ENCODE peak calls at places on chromosomes 16 and 17, in seven cellular contexts. D is PC-9, H is mammary epithelial cell, X is HCT116, T is A549, N is GM23248, Y is neuronal stem cell. L is an unnamed sample.

GRCh38 chr17:83106913-83107655 is 27.7 kb downstream of the METRNL start:
- DNase-seq in X (no peak), H (no peak), T (no peak), D (no peak), Y (no peak), N (peak; percentile 64), L (no peak)

GRCh38 chr16:86662740-86663139 is 84.4 kb downstream of the FOXL1 start:
- DNase-seq in H (no peak), T (no peak), D (no peak), X (no peak), Y (no peak), N (no peak), L (no peak)

GRCh38 chr17:82080048-82080788 is 14.6 kb upstream of the DUS1L start:
- DNase-seq in H (no peak), Y (no peak), N (no peak), T (no peak), X (no peak), D (no peak), L (no peak)

GRCh38 chr17:58250344-58251011 is 12.1 kb downstream of the LPO start:
- DNase-seq in Y (no peak), D (no peak), T (no peak), N (no peak), H (no peak), X (no peak), L (no peak)

GRCh38 chr16:10519929-10520868 is 60.2 kb downstream of the EMP2 start:
- DNase-seq in H (no peak), D (no peak), N (no peak), Y (no peak), T (peak; percentile 70), X (no peak), L (no peak)

GRCh38 chr17:46742539-46743270 is 75.8 kb downstream of the WNT3 start:
- DNase-seq in D (peak; percentile 73), N (peak; percentile 98), X (peak; percentile 57), Y (no peak), T (peak; percentile 84), H (peak; percentile 87), L (peak; percentile 87)

GRCh38 chr16:64858076-64858475 is 263.8 kb downstream of the CDH11 start:
- DNase-seq in H (no peak), N (peak; percentile 72), D (no peak), Y (no peak), T (no peak), X (no peak), L (no peak)

GRCh38 chr17:62688398-62689140 is 61.1 kb downstream of the MRC2 start:
- DNase-seq in X (no peak), H (no peak), T (no peak), N (no peak), Y (no peak), D (no peak), L (no peak)

GRCh38 chr16:495127-495748 is 32.3 kb upstream of the CAPN15 start:
- DNase-seq in N (peak; percentile 58), X (no peak), T (peak; percentile 72), Y (no peak), D (peak; percentile 47), H (peak; percentile 15), L (peak; percentile 54)

GRCh38 chr16:3825103-3825502 is 55.4 kb downstream of the CREBBP start:
- DNase-seq in N (peak; percentile 76), Y (no peak), X (no peak), D (peak; percentile 37), T (no peak), H (peak; percentile 35), L (no peak)

GRCh38 chr16:879461-879861 is 78.9 kb upstream of the GNG13 start:
- DNase-seq in N (no peak), T (no peak), D (no peak), Y (no peak), X (no peak), H (no peak), L (no peak)

GRCh38 chr16:49671325-49671724 is 184.6 kb downstream of the ZNF423 start:
- DNase-seq in Y (no peak), X (no peak), D (no peak), H (no peak), N (no peak), T (no peak), L (no peak)

GRCh38 chr17:49742256-49742655 is 21.7 kb downstream of the FAM117A start:
- DNase-seq in X (no peak), N (no peak), Y (no peak), T (no peak), D (no peak), H (no peak), L (no peak)
- H3K4me2 ChIP-seq in X (no peak overlapping the region), N (no peak overlapping the region), Y (no peak overlapping the region), T (no peak overlapping the region), D (no peak overlapping the region), H (peak overlapping the region; percentile 22), L (no peak overlapping the region)

GRCh38 chr17:31803494-31804213 is 55.4 kb downstream of the COPRS start:
- DNase-seq in T (peak; percentile 72), D (no peak), Y (no peak), X (no peak), N (no peak), H (no peak), L (peak; percentile 76)

GRCh38 chr17:31807846-31808245 is 51.2 kb downstream of the COPRS start:
- DNase-seq in Y (no peak), H (no peak), D (no peak), X (no peak), T (no peak), N (peak; percentile 43), L (no peak)

GRCh38 chr17:31798205-31798724 is 60.8 kb downstream of the COPRS start:
- DNase-seq in X (no peak), T (no peak), Y (no peak), D (no peak), H (no peak), N (no peak), L (peak; percentile 16)

DNA sequence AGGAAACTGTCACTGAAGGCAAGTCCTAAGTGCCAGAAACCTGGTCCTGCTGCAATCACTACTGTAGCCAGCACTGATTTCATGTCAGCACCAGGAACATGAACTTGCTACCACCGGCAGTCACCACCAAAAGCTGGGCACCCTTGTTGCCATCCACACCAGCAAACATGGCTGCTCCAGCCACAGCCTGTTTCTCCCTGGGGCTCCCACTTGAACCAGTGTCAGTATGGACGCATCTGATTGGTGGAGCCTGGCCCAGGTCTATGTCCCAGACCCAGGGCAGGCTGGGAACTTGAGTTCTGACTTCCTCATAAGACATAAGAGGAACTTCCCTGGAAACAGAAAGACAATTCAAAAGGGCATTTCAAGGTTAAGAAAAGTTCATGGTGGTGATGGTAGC is 56.5 kb downstream of the COPRS start:
- DNase-seq in N (no peak), X (peak; percentile 31), D (no peak), T (peak; percentile 54), H (no peak), Y (no peak), L (no peak)
- H3K4me2 ChIP-seq in N (no peak overlapping the region), X (no peak overlapping the region), D (no peak overlapping the region), T (no peak overlapping the region), H (no peak overlapping the region), Y (no peak overlapping the region), L (no peak overlapping the region)

GRCh38 chr17:63963123-63963522 is 9.6 kb downstream of the SCN4A start:
- DNase-seq in H (no peak), Y (no peak), T (no peak), X (no peak), N (no peak), D (no peak), L (no peak)
- H3K4me2 ChIP-seq in H (no peak overlapping the region), Y (no peak overlapping the region), T (no peak overlapping the region), X (no peak overlapping the region), N (no peak overlapping the region), D (no peak overlapping the region), L (no peak overlapping the region)

GRCh38 chr16:67393790-67394270 is 532 bp upstream of the TPPP3 start:
- DNase-seq in D (no peak), H (no peak), Y (no peak), N (no peak), T (no peak), X (no peak), L (no peak)
- H3K4me2 ChIP-seq in D (peak overlapping the region; percentile 50), H (peak overlapping the region; percentile 29), Y (peak overlapping the region; percentile 75), N (peak overlapping the region; percentile 61), T (peak overlapping the region; percentile 92), X (no peak overlapping the region), L (peak overlapping the region; percentile 91)

GRCh38 chr17:50181155-50181554 is 15.3 kb downstream of the SGCA start:
- DNase-seq in X (no peak), N (no peak), Y (no peak), T (no peak), H (no peak), D (no peak), L (no peak)

GRCh38 chr17:50182783-50183438 is 17.1 kb downstream of the SGCA start:
- DNase-seq in Y (no peak), N (peak; percentile 49), T (no peak), H (no peak), X (no peak), D (no peak), L (no peak)

GRCh38 chr17:50180593-50180992 is 14.8 kb downstream of the SGCA start:
- DNase-seq in X (no peak), H (no peak), D (no peak), N (no peak), Y (no peak), T (no peak), L (no peak)

GRCh38 chr17:50180066-50180465 is 14.3 kb downstream of the SGCA start:
- DNase-seq in D (no peak), N (no peak), T (no peak), X (no peak), Y (no peak), H (no peak), L (no peak)

DNA sequence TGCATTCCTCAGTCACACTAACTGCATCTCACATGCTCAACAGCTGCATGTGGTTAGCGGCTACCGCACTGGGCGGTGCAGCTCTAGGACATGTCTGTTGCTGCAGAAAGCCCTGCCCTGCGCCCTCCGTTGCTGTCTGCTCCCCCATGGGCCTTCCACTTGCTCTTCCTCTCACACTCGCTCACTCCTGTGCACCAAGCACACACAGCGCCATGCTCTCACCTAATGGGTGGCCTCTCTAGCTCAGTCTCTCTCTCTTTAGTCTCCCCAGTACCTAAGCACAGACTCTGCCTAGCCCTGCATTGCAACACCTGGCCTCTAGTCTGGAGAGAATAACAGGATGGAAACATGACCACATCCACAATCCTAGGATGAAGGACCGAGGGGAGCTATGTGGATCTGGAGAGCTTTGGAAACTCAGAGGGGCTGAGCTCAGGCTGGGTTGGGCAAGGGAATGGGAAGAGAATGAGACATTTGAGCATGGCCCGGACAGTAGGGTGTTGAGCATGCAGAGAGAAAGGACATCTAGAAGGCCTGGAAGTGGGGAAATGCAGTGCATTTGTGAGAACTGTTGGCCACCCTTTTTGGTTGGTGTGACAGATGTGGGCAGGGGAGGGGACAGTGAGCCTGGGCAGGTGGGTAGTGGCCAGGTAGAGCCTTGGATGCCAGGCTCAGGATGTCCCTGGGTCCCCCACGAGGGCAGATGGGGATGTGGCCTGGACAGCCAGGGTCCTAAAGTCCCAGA is 16.0 kb downstream of the SGCA start:
- DNase-seq in H (peak; percentile 25), T (no peak), Y (no peak), X (no peak), D (no peak), N (peak; percentile 77), L (no peak)
- H3K4me2 ChIP-seq in H (peak overlapping the region; percentile 18), T (no peak overlapping the region), Y (no peak overlapping the region), X (no peak overlapping the region), D (no peak overlapping the region), N (no peak overlapping the region), L (no peak overlapping the region)